ENCODE peak calls at places on chromosomes 13 and 19, in four cellular contexts. T, L, O and A are unnamed samples.

GRCh38 chr13:31092631-31093030 is 69.1 kb downstream of the HSPH1 start:
- DNase-seq in T (no peak), L (no peak), O (no peak), A (no peak)

GRCh38 chr13:24141333-24141910 is 19.1 kb upstream of the SPATA13 start:
- DNase-seq in T (no peak), L (no peak), O (no peak), A (no peak)

GRCh38 chr13:49248433-49249002 is 793 bp downstream of the CDADC1 start:
- DNase-seq in T (no peak), L (peak), O (peak), A (peak)

GRCh38 chr19:18771328-18772242 is 19.5 kb downstream of the COMP start:
- DNase-seq in T (no peak), L (no peak), O (no peak), A (no peak)

GRCh38 chr13:30798776-30799625 is 63.7 kb downstream of the ALOX5AP start:
- DNase-seq in T (no peak), L (peak), O (peak), A (peak)

GRCh38 chr19:49712397-49712859 is 21.5 kb downstream of the CPT1C start:
- DNase-seq in T (no peak), L (no peak), O (peak), A (peak)

GRCh38 chr13:61286148-61286745 is 129.4 kb downstream of the PCDH20 start:
- DNase-seq in T (no peak), L (no peak), O (no peak), A (no peak)

GRCh38 chr19:54203151-54203611 is 2.5 kb downstream of the RPS9 start:
- DNase-seq in T (no peak), L (no peak), O (peak), A (peak)

GRCh38 chr13:42762251-42762650 is 19.1 kb upstream of the FAM216B start:
- DNase-seq in T (no peak), L (peak), O (no peak), A (peak)

GRCh38 chr19:27858981-27859581 is 1353.9 kb downstream of the UQCRFS1 start:
- DNase-seq in T (no peak), L (no peak), O (no peak), A (no peak)

GRCh38 chr13:23707674-23708073 is 137.5 kb downstream of the TNFRSF19 start:
- DNase-seq in T (no peak), L (peak), O (peak), A (peak)

GRCh38 chr13:79917628-79918027 is 423.3 kb downstream of the SPRY2 start:
- DNase-seq in T (no peak), L (no peak), O (no peak), A (no peak)

GRCh38 chr19:13742756-13743155 is 21.6 kb upstream of the MRI1 start:
- DNase-seq in T (no peak), L (no peak), O (peak), A (no peak)

GRCh38 chr13:40440990-40441820 is 225.2 kb downstream of the FOXO1 start:
- DNase-seq in T (peak), L (peak), O (peak), A (peak)

GRCh38 chr13:71055047-71055446 is 812.0 kb downstream of the DACH1 start:
- DNase-seq in T (no peak), L (no peak), O (no peak), A (no peak)

GRCh38 chr13:110308377-110309158 is 1.5 kb downstream of the COL4A2 start:
- DNase-seq in T (no peak), L (peak), O (peak), A (peak)

GRCh38 chr19:4606921-4607678 is 32.2 kb upstream of the TNFAIP8L1 start:
- DNase-seq in T (no peak), L (no peak), O (peak), A (peak)

GRCh38 chr13:29547135-29547534 is 48.4 kb downstream of the SLC7A1 start:
- DNase-seq in T (no peak), L (no peak), O (peak), A (peak)

GRCh38 chr19:57559404-57560025 is at the start of gene ZNF550:
- DNase-seq in T (peak), L (peak), O (peak), A (peak)

GRCh38 chr13:96141032-96141431 is 51.1 kb downstream of the HS6ST3 start:
- DNase-seq in T (no peak), L (peak), O (peak), A (peak)

GRCh38 chr19:32219392-32219791 is 126.0 kb upstream of the ZNF507 start:
- DNase-seq in T (no peak), L (no peak), O (no peak), A (no peak)

GRCh38 chr19:51339313-51339686 is 2.6 kb downstream of the VSIG10L start:
- DNase-seq in T (peak), L (no peak), O (no peak), A (no peak)

GRCh38 chr19:35716735-35716984 is 1.1 kb upstream of the KMT2B start:
- DNase-seq in T (no peak), L (no peak), O (no peak), A (no peak)

GRCh38 chr13:89925107-89925506 is 1422.4 kb upstream of the MIR17HG start:
- DNase-seq in T (no peak), L (peak), O (peak), A (peak)

GRCh38 chr19:34428549-34429285 is 536 bp downstream of the UBA2 start:
- DNase-seq in T (no peak), L (peak), O (peak), A (peak)

GRCh38 chr19:4722671-4723464 is 774 bp downstream of the DPP9 start:
- DNase-seq in T (no peak), L (peak), O (peak), A (peak)

GRCh38 chr13:59978862-59979261 is 184.9 kb downstream of the DIAPH3 start:
- DNase-seq in T (no peak), L (no peak), O (no peak), A (no peak)

GRCh38 chr19:51450730-51451307 is 7.4 kb downstream of the SIGLEC8 start:
- DNase-seq in T (no peak), L (no peak), O (no peak), A (no peak)

GRCh38 chr19:52527954-52528326 is 472 bp downstream of the ZNF808 start:
- DNase-seq in T (no peak), L (peak), O (peak), A (no peak)

GRCh38 chr19:29013325-29013724 is 199.6 kb downstream of the UQCRFS1 start:
- DNase-seq in T (no peak), L (no peak), O (no peak), A (no peak)

GRCh38 chr19:29016353-29016752 is 196.6 kb downstream of the UQCRFS1 start:
- DNase-seq in T (no peak), L (no peak), O (no peak), A (no peak)

GRCh38 chr19:29015569-29015968 is 197.4 kb downstream of the UQCRFS1 start:
- DNase-seq in T (no peak), L (no peak), O (no peak), A (no peak)

GRCh38 chr19:29013988-29014387 is 199.0 kb downstream of the UQCRFS1 start:
- DNase-seq in T (no peak), L (no peak), O (no peak), A (no peak)

GRCh38 chr19:29014857-29015436 is 198.0 kb downstream of the UQCRFS1 start:
- DNase-seq in T (no peak), L (no peak), O (no peak), A (no peak)
- TF ChIP-seq CTCF in T (no peak), L (no peak), O (no peak), A (no peak)

DNA sequence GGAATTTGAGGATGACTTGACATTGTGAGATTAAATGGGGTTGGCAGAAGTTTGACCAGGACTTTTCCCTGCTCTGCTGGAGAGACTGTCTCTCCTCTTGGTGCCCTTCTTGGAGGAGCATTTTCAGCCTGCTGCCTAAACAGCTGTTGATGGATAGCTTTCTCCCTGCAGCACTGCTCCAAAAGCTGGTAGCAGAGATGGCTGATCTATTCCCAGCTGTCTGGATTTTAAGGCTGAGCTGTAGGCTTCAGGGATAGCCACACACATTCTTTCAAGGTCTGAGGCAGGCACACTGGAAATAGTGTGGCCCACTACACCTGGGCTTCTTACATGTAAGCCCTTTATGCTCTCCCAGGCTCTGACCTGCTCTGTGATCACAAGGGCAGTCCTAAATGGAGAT is 91.3 kb downstream of the MBNL2 start:
- DNase-seq in T (no peak), L (no peak), O (no peak), A (no peak)
- H3K4me3 ChIP-seq in T (no peak), L (no peak), O (no peak), A (no peak)

GRCh38 chr13:107203146-107203847 is 635.4 kb upstream of the ARGLU1 start:
- DNase-seq in T (no peak), L (no peak), O (peak), A (peak)
- TF ChIP-seq CTCF in T (no peak), L (peak), O (no peak), A (peak)

GRCh38 chr19:2680808-2681207 is 21.7 kb downstream of the GNG7 start:
- DNase-seq in T (no peak), L (no peak), O (no peak), A (no peak)
- H3K4me3 ChIP-seq in T (no peak), L (no peak), O (no peak), A (no peak)

GRCh38 chr13:113730831-113731191 is 28.2 kb upstream of the TMEM255B start:
- DNase-seq in T (no peak), L (no peak), O (no peak), A (no peak)
- TF ChIP-seq CTCF in T (no peak), L (no peak), O (no peak), A (no peak)